ENCODE peak calls at places on chromosomes 7 and 10, in ten cellular contexts. P is transverse colon; B is A172; H is epithelial cell of esophagus; X is CD8-positive, alpha-beta memory T cell; J is SHP77 treated with DMSO at 0.1 percent for 48 hours; W is T-helper 2 cell; A is bronchial epithelial cell; O is Right ventricle myocardium superior; K is amygdala. Q is an unnamed sample.

GRCh38 chr7:85737426-85737825 is 550.6 kb upstream of the SEMA3D start:
- DNase-seq in P (no peak), X (no peak), H (no peak), J (no peak), B (no peak), O (no peak), W (no peak), K (no peak), A (no peak), Q (no peak)

GRCh38 chr7:121797283-121798037 is 75.5 kb upstream of the PTPRZ1 start:
- DNase-seq in K (peak; percentile 5), W (no peak), J (no peak), O (no peak), X (no peak), P (no peak), H (peak; percentile 80), B (peak; percentile 10), A (peak; percentile 80), Q (no peak)

GRCh38 chr10:31602541-31603244 is 283.7 kb downstream of the ZEB1 start:
- DNase-seq in A (peak; percentile 60), O (peak; percentile 90), X (no peak), J (peak; percentile 75), B (peak; percentile 33), P (peak; percentile 58), H (peak; percentile 63), W (no peak), K (peak; percentile 22), Q (no peak)

GRCh38 chr7:48161407-48162125 is 9.7 kb upstream of the ABCA13 start:
- DNase-seq in A (no peak), O (no peak), K (no peak), B (no peak), W (no peak), P (no peak), J (no peak), H (no peak), X (no peak), Q (no peak)

GRCh38 chr7:24898691-24899090 is 81.3 kb downstream of the OSBPL3 start:
- DNase-seq in K (no peak), H (peak; percentile 53), B (peak; percentile 88), W (no peak), P (no peak), J (no peak), X (no peak), O (no peak), A (peak; percentile 76), Q (no peak)

GRCh38 chr7:131948434-131949053 is 392.1 kb upstream of the PODXL start:
- DNase-seq in P (peak; percentile 52), W (no peak), O (peak; percentile 53), X (no peak), K (no peak), A (peak; percentile 30), J (no peak), B (peak; percentile 73), H (peak; percentile 7), Q (no peak)

GRCh38 chr10:121137533-121137932 is 286.4 kb downstream of the WDR11 start:
- DNase-seq in K (no peak), X (no peak), P (no peak), H (no peak), O (no peak), A (no peak), W (no peak), J (no peak), B (no peak), Q (no peak)

GRCh38 chr10:31864834-31865518 is 63.7 kb downstream of the ARHGAP12 start:
- DNase-seq in P (no peak), W (no peak), K (no peak), X (no peak), A (no peak), O (no peak), H (no peak), J (no peak), B (peak; percentile 57), Q (no peak)

GRCh38 chr10:101683226-101683625 is 11.7 kb downstream of the FBXW4 start:
- DNase-seq in X (no peak), P (no peak), A (no peak), B (no peak), K (no peak), H (no peak), W (no peak), J (no peak), O (no peak), Q (no peak)

Q was measured in naive thymus-derived CD8-positive, alpha-beta T cell.